ENCODE peak calls at places on chromosome 18, in five cellular contexts. G is dorsolateral prefrontal cortex; C is prostate gland; Z is CD4-positive, alpha-beta T cell; B is PC-3. O is an unnamed sample.

GRCh38 chr18:23257686-23258565 is 122.6 kb downstream of the CABLES1 start:
- DNase-seq in G (no peak), C (no peak), Z (no peak), B (peak; percentile 68), O (no peak)

GRCh38 chr18:63267990-63268721 is 51.4 kb downstream of the BCL2 start:
- DNase-seq in G (no peak), C (no peak), Z (no peak), B (no peak), O (no peak)

GRCh38 chr18:22493255-22493654 is 75.5 kb upstream of the CTAGE1 start:
- DNase-seq in G (no peak), C (no peak), Z (no peak), B (no peak), O (no peak)

GRCh38 chr18:58975296-58975695 is 110.6 kb downstream of the ZNF532 start:
- DNase-seq in G (no peak), C (no peak), Z (no peak), B (no peak), O (no peak)

GRCh38 chr18:55337908-55338521 is 250.0 kb downstream of the TCF4 start:
- DNase-seq in G (no peak), C (no peak), Z (no peak), B (no peak), O (no peak)

GRCh38 chr18:13454363-13455150 is 236.0 kb downstream of the LDLRAD4 start:
- DNase-seq in G (no peak), C (no peak), Z (no peak), B (no peak), O (no peak)

GRCh38 chr18:36757081-36757480 is 71.7 kb downstream of the TPGS2 start:
- DNase-seq in G (no peak), C (peak; percentile 28), Z (no peak), B (peak; percentile 53), O (no peak)

GRCh38 chr18:67104700-67105284 is 411.7 kb downstream of the DSEL start:
- DNase-seq in G (peak; percentile 83), C (peak; percentile 58), Z (peak; percentile 5), B (peak; percentile 80), O (peak; percentile 60)

GRCh38 chr18:60413944-60414547 is 41.5 kb upstream of the MC4R start:
- DNase-seq in G (no peak), C (no peak), Z (no peak), B (peak; percentile 53), O (no peak)

GRCh38 chr18:59006461-59007067 is 133.1 kb upstream of the SEC11C start:
- DNase-seq in G (no peak), C (no peak), Z (no peak), B (no peak), O (no peak)

GRCh38 chr18:79680100-79680879 is 687 bp downstream of the CTDP1 start:
- DNase-seq in G (no peak), C (peak; percentile 43), Z (peak; percentile 32), B (peak; percentile 58), O (no peak)

GRCh38 chr18:48264508-48264907 is 144.7 kb downstream of the ZBTB7C start:
- DNase-seq in G (no peak), C (no peak), Z (no peak), B (no peak), O (no peak)

GRCh38 chr18:49597556-49597955 is 35.7 kb downstream of the LIPG start:
- DNase-seq in G (no peak), C (no peak), Z (no peak), B (no peak), O (no peak)

GRCh38 chr18:36186461-36187137 is 698 bp upstream of the MOCOS start:
- DNase-seq in G (no peak), C (no peak), Z (no peak), B (peak; percentile 13), O (no peak)

GRCh38 chr18:27704721-27705361 is 472.1 kb downstream of the CDH2 start:
- DNase-seq in G (no peak), C (no peak), Z (no peak), B (no peak), O (no peak)

GRCh38 chr18:57621252-57621607 is 406 bp downstream of the NARS1 start:
- DNase-seq in G (no peak), C (no peak), Z (no peak), B (peak; percentile 10), O (peak; percentile 21)

GRCh38 chr18:8754995-8755955 is 49.9 kb downstream of the MTCL1 start:
- DNase-seq in G (no peak), C (no peak), Z (peak; percentile 31), B (peak; percentile 49), O (no peak)

GRCh38 chr18:28208268-28208667 is 31.3 kb upstream of the CDH2 start:
- DNase-seq in G (no peak), C (no peak), Z (no peak), B (no peak), O (no peak)

GRCh38 chr18:58223717-58224424 is 179.8 kb downstream of the NEDD4L start:
- DNase-seq in G (no peak), C (peak; percentile 53), Z (no peak), B (peak; percentile 91), O (no peak)

GRCh38 chr18:9971313-9971920 is 57.6 kb downstream of the VAPA start:
- DNase-seq in G (peak; percentile 79), C (peak; percentile 86), Z (peak; percentile 56), B (peak; percentile 93), O (peak; percentile 88)

GRCh38 chr18:5196253-5197031 is 615 bp downstream of the AKAIN1 start:
- DNase-seq in G (no peak), C (no peak), Z (no peak), B (no peak), O (peak; percentile 1)

GRCh38 chr18:56165601-56166355 is 472.6 kb downstream of the TXNL1 start:
- DNase-seq in G (no peak), C (no peak), Z (no peak), B (no peak), O (no peak)

DNA sequence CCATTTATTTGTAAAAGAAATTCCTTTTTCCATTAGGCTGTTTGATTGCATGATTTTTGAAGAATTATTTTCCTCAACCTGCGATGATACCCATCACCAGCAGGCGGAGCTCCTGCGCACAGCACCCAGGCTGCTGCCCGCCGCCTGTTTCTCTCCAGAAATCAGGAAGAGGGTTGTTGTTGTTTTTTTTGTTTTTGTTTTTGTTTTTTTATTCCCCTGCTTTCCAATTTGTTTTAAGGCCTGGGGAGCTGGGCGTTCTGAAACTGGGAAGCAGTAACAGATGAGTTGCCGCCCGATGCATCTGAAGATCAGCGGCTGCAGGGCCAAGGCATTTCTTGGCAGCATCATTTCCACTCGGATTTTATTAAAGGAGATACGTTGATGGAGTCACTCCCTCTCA is 132.1 kb downstream of the MBP start:
- DNase-seq in G (peak; percentile 46), C (peak; percentile 30), Z (peak; percentile 49), B (peak; percentile 60), O (peak; percentile 61)
- TF ChIP-seq CTCF in G (peak; percentile 95), C (peak; percentile 92), Z (peak; percentile 99), B (peak; percentile 92), O (peak; percentile 99)

GRCh38 chr18:659597-659996 is 2.1 kb downstream of the TYMS start:
- DNase-seq in G (no peak), C (no peak), Z (no peak), B (no peak), O (no peak)
- TF ChIP-seq CTCF in G (no peak), C (no peak), Z (no peak), B (no peak), O (no peak)

DNA sequence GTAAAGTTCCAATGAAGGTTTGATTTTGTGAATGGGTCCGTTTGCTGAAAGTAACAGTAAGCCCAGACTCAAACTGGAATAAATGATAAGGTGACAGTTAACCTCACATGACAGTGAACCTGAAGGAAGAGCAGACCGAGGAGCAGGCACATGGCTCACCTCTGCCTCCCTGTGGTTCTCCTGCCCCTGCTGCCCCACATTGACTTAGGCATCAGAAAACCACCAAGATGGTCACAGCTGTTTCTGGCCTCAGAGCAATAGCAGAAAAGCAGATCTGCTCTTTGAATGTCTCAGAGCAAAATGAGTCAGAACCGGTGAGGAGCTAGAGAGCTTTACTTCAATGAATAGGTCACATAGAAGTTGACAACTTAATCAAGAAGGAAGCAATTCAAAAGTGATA is 487.6 kb downstream of the METTL4 start:
- DNase-seq in G (no peak), C (no peak), Z (no peak), B (peak; percentile 44), O (no peak)
- TF ChIP-seq CTCF in G (no peak), C (no peak), Z (no peak), B (peak; percentile 63), O (peak; percentile 44)

GRCh38 chr18:69484699-69485396 is 84.2 kb downstream of the DOK6 start:
- DNase-seq in G (no peak), C (no peak), Z (no peak), B (peak; percentile 44), O (no peak)
- TF ChIP-seq CTCF in G (no peak), C (no peak), Z (no peak), B (peak; percentile 65), O (no peak)

GRCh38 chr18:12119358-12119757 is 25.7 kb downstream of the ANKRD62 start:
- DNase-seq in G (no peak), C (no peak), Z (no peak), B (no peak), O (no peak)

DNA sequence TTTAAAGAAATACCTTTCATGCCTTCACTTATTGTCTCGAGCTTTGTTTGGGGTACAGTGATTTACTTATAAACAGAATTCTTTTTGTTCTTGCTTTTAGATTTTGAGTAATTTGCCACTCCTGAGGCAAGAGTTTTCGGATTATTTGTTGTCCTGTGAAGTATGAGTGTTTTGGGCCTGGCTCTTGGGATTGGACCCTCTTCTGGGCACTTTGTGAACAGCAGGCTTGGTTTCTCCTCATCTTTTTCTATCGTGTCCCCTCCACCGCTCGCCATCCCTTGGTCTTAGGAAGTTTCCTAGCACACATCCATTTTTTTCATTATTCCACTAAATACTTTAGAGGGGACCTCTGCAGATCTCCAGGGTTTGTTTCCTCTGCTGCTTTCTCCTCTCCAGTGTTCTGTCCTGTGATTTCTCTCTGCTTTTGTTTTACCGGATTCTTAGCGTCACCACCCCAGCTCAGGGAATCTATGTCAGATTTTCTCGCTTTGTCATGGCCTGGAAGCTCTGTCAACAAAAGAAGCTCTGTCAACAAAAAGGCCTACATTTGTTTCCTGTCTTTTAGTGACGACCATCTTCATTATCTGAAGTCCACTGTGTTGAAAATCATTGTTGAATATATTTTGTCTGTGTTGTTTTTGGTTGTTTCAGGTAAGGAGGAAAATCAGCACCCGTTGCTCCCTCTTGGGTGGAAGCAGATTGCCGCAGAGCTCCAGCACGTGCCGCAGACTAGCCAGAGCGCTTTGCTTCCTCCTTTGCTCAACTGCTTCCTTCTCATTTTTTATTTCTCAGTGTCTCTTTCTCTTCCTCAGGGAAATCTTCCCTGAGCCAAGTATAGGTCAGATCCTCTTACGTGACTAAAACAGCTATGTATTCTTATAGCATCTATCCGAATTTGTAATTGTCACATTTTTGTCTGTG is 27.8 kb downstream of the ANKRD62 start:
- DNase-seq in G (no peak), C (no peak), Z (no peak), B (peak; percentile 39), O (peak; percentile 35)
- TF ChIP-seq CTCF in G (no peak), C (no peak), Z (no peak), B (peak; percentile 58), O (peak; percentile 57)

GRCh38 chr18:74063552-74063951 is 84.1 kb downstream of the FBXO15 start:
- DNase-seq in G (no peak), C (no peak), Z (no peak), B (no peak), O (no peak)

GRCh38 chr18:74064510-74064909 is 83.1 kb downstream of the FBXO15 start:
- DNase-seq in G (no peak), C (no peak), Z (no peak), B (peak; percentile 2), O (no peak)

GRCh38 chr18:74065366-74065765 is 82.3 kb downstream of the FBXO15 start:
- DNase-seq in G (no peak), C (no peak), Z (no peak), B (no peak), O (no peak)

GRCh38 chr18:74062037-74062436 is 85.6 kb downstream of the FBXO15 start:
- DNase-seq in G (no peak), C (no peak), Z (no peak), B (no peak), O (no peak)

GRCh38 chr18:74063023-74063422 is 84.6 kb downstream of the FBXO15 start:
- DNase-seq in G (no peak), C (no peak), Z (no peak), B (peak; percentile 11), O (no peak)
- TF ChIP-seq CTCF in G (no peak), C (no peak), Z (no peak), B (no peak), O (no peak)